ENCODE peak calls at places on chromosomes 1 and 21, in five cellular contexts. One of them, this sample, is unnamed.
A peak's percentile ranks its signal among the peaks of the same experiment; 100 is the strongest.

GRCh38 chr1:115640384-115640783 is 1.4 kb upstream of the VANGL1 start:
- DNase-seq in AG09309: no peak
- DNase-seq in pancreas: no peak
- DNase-seq in IMR-90: no peak
- DNase-seq in foreskin fibroblast: no peak
- DNase-seq in this sample: no peak

GRCh38 chr1:10721381-10722321 is 74.8 kb downstream of the CASZ1 start:
- DNase-seq in IMR-90: no peak
- DNase-seq in AG09309: no peak
- DNase-seq in pancreas: no peak
- DNase-seq in foreskin fibroblast: no peak
- DNase-seq in this sample: no peak

GRCh38 chr21:45316871-45317400 is 29.2 kb upstream of the POFUT2 start:
- DNase-seq in AG09309: no peak
- DNase-seq in pancreas: no peak
- DNase-seq in IMR-90: no peak
- DNase-seq in foreskin fibroblast: no peak
- DNase-seq in this sample: peak; percentile 49

GRCh38 chr1:23019851-23020625 is 770 bp downstream of the KDM1A start:
- DNase-seq in IMR-90: peak; percentile 40
- DNase-seq in foreskin fibroblast: no peak
- DNase-seq in AG09309: no peak
- DNase-seq in pancreas: peak; percentile 32
- DNase-seq in this sample: peak; percentile 31

GRCh38 chr1:201016211-201016651 is 7.3 kb downstream of the KIF21B start:
- DNase-seq in pancreas: no peak
- DNase-seq in IMR-90: peak; percentile 34
- DNase-seq in foreskin fibroblast: no peak
- DNase-seq in AG09309: no peak
- DNase-seq in this sample: peak; percentile 12

GRCh38 chr1:212162635-212163034 is 122.6 kb upstream of the PPP2R5A start:
- DNase-seq in foreskin fibroblast: peak; percentile 42
- DNase-seq in AG09309: peak; percentile 16
- DNase-seq in pancreas: no peak
- DNase-seq in IMR-90: peak; percentile 80
- DNase-seq in this sample: peak; percentile 77

GRCh38 chr1:247228133-247228532 is 27.7 kb upstream of the VN1R5 start:
- DNase-seq in foreskin fibroblast: no peak
- DNase-seq in IMR-90: peak; percentile 45
- DNase-seq in AG09309: peak; percentile 2
- DNase-seq in pancreas: no peak
- DNase-seq in this sample: peak; percentile 9

GRCh38 chr1:201328576-201328975 is 45.3 kb downstream of the PKP1 start:
- DNase-seq in AG09309: no peak
- DNase-seq in IMR-90: no peak
- DNase-seq in pancreas: no peak
- DNase-seq in foreskin fibroblast: no peak
- DNase-seq in this sample: no peak

GRCh38 chr1:78143673-78144072 is 97.9 kb downstream of the GIPC2 start:
- DNase-seq in AG09309: no peak
- DNase-seq in IMR-90: no peak
- DNase-seq in pancreas: no peak
- DNase-seq in foreskin fibroblast: no peak
- DNase-seq in this sample: no peak

GRCh38 chr1:237104096-237104495 is 62.1 kb downstream of the RYR2 start:
- DNase-seq in pancreas: no peak
- DNase-seq in foreskin fibroblast: no peak
- DNase-seq in IMR-90: no peak
- DNase-seq in AG09309: no peak
- DNase-seq in this sample: no peak

GRCh38 chr1:33111965-33112364 is 31.0 kb downstream of the AZIN2 start:
- DNase-seq in pancreas: no peak
- DNase-seq in IMR-90: peak; percentile 44
- DNase-seq in foreskin fibroblast: peak; percentile 37
- DNase-seq in AG09309: no peak
- DNase-seq in this sample: peak; percentile 36

GRCh38 chr1:239276051-239276450 is 110.3 kb upstream of the CHRM3 start:
- DNase-seq in foreskin fibroblast: no peak
- DNase-seq in pancreas: no peak
- DNase-seq in AG09309: no peak
- DNase-seq in IMR-90: no peak
- DNase-seq in this sample: no peak

GRCh38 chr1:246064891-246065290 is 442.2 kb downstream of the SMYD3 start:
- DNase-seq in pancreas: no peak
- DNase-seq in AG09309: no peak
- DNase-seq in foreskin fibroblast: no peak
- DNase-seq in IMR-90: no peak
- DNase-seq in this sample: no peak

GRCh38 chr1:228528612-228529011 is 41.4 kb downstream of the RNF187 start:
- DNase-seq in AG09309: no peak
- DNase-seq in pancreas: no peak
- DNase-seq in foreskin fibroblast: no peak
- DNase-seq in IMR-90: no peak
- DNase-seq in this sample: no peak

GRCh38 chr1:214864896-214865688 is 217.4 kb upstream of the KCNK2 start:
- DNase-seq in pancreas: no peak
- DNase-seq in IMR-90: peak; percentile 87
- DNase-seq in AG09309: no peak
- DNase-seq in foreskin fibroblast: peak; percentile 76
- DNase-seq in this sample: peak; percentile 90

GRCh38 chr1:86913399-86913895 is 479 bp downstream of the SELENOF start:
- DNase-seq in IMR-90: peak; percentile 48
- DNase-seq in pancreas: no peak
- DNase-seq in foreskin fibroblast: peak; percentile 9
- DNase-seq in AG09309: no peak
- DNase-seq in this sample: peak; percentile 51

GRCh38 chr1:228174482-228175315 is 9.1 kb downstream of the IBA57 start:
- DNase-seq in IMR-90: no peak
- DNase-seq in pancreas: no peak
- DNase-seq in foreskin fibroblast: no peak
- DNase-seq in AG09309: no peak
- DNase-seq in this sample: no peak

GRCh38 chr1:178723541-178723940 is 1.5 kb upstream of the RALGPS2 start:
- DNase-seq in foreskin fibroblast: no peak
- DNase-seq in AG09309: no peak
- DNase-seq in IMR-90: no peak
- DNase-seq in pancreas: no peak
- DNase-seq in this sample: no peak

GRCh38 chr1:2345297-2346075 is 45.9 kb downstream of the MORN1 start:
- DNase-seq in IMR-90: no peak
- DNase-seq in pancreas: no peak
- DNase-seq in AG09309: no peak
- DNase-seq in foreskin fibroblast: no peak
- DNase-seq in this sample: peak; percentile 16

GRCh38 chr1:103525114-103525606 is 339 bp upstream of the RNPC3 start:
- DNase-seq in foreskin fibroblast: peak; percentile 51
- DNase-seq in AG09309: no peak
- DNase-seq in IMR-90: peak; percentile 38
- DNase-seq in pancreas: peak; percentile 64
- DNase-seq in this sample: peak; percentile 65

GRCh38 chr1:51644533-51645197 is 27.8 kb downstream of the OSBPL9 start:
- DNase-seq in pancreas: no peak
- DNase-seq in IMR-90: peak; percentile 85
- DNase-seq in foreskin fibroblast: peak; percentile 58
- DNase-seq in AG09309: peak; percentile 60
- DNase-seq in this sample: peak; percentile 85

GRCh38 chr1:241323510-241323909 is 33.5 kb downstream of the RGS7 start:
- DNase-seq in pancreas: no peak
- DNase-seq in IMR-90: peak; percentile 30
- DNase-seq in foreskin fibroblast: peak; percentile 32
- DNase-seq in AG09309: no peak
- DNase-seq in this sample: peak; percentile 22

GRCh38 chr1:46394108-46394871 is at the start of gene FAAH:
- DNase-seq in AG09309: no peak
- DNase-seq in foreskin fibroblast: no peak
- DNase-seq in IMR-90: no peak
- DNase-seq in pancreas: peak; percentile 79
- DNase-seq in this sample: peak; percentile 43

GRCh38 chr1:96923753-96924152 is 202.2 kb downstream of the PTBP2 start:
- DNase-seq in IMR-90: no peak
- DNase-seq in AG09309: no peak
- DNase-seq in pancreas: no peak
- DNase-seq in foreskin fibroblast: no peak
- DNase-seq in this sample: no peak

GRCh38 chr1:33455537-33456301 is 16.7 kb upstream of the ZSCAN20 start:
- DNase-seq in pancreas: peak; percentile 21
- DNase-seq in AG09309: peak; percentile 85
- DNase-seq in foreskin fibroblast: peak; percentile 89
- DNase-seq in IMR-90: peak; percentile 90
- DNase-seq in this sample: peak; percentile 89

GRCh38 chr1:93679546-93679945 is 2.1 kb downstream of the BCAR3 start:
- DNase-seq in foreskin fibroblast: no peak
- DNase-seq in AG09309: no peak
- DNase-seq in pancreas: no peak
- DNase-seq in IMR-90: peak; percentile 52
- DNase-seq in this sample: no peak

GRCh38 chr1:93681095-93681548 is 515 bp downstream of the BCAR3 start:
- DNase-seq in foreskin fibroblast: no peak
- DNase-seq in IMR-90: peak; percentile 19
- DNase-seq in pancreas: no peak
- DNase-seq in AG09309: no peak
- DNase-seq in this sample: no peak

GRCh38 chr1:93678966-93679480 is 2.6 kb downstream of the BCAR3 start:
- DNase-seq in IMR-90: no peak
- DNase-seq in pancreas: no peak
- DNase-seq in AG09309: no peak
- DNase-seq in foreskin fibroblast: no peak
- DNase-seq in this sample: no peak

GRCh38 chr1:93681549-93682412 is at the start of gene BCAR3:
- DNase-seq in foreskin fibroblast: peak; percentile 82
- DNase-seq in AG09309: no peak
- DNase-seq in IMR-90: peak; percentile 73
- DNase-seq in pancreas: peak; percentile 35
- DNase-seq in this sample: peak; percentile 83

DNA sequence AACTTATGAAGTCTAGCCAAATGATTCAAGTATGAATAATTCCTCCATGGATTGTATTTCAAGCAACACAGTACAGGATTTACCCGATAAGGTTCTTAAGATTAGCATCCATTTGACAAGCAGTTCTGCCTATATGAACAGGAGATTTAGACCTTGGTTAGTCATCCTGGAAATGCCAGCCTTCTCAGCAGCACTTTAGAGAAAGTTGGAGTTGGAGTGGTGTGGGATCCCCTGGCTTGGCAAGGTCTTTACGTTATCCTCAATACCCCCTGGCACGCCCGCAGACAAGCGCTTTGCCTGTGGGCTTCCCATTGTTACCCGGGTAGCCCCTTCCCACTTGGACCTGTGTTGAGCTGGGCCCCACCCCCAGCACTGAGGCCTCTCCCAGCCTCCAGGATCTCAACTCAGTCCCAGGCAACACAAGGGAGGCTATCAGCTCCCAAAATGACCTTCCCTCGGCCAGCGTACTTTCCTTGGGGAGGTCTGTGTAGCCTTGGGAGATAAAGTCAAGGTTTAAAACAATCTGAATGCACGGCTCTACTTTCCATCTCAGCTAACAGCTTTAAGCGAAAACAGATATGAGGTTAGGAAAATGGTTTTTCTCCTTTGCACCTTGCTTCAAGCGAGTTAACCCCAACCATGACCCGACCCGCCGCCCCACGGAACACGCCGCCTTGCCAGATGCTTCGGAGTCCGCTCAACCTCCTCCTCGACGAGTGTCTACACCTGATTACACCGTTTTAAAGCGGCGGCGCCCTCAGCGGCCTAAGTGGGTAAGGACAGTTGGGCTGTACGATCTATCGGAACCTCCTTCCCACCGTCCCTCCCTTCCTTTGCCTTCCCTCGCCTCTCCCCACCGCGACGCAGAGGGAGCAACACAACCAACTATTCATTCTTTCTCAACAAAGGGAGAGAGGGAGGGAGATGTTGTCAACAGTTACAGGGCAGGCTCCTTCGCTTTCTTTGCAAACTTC is 1.2 kb downstream of the BCAR3 start:
- DNase-seq in pancreas: peak; percentile 56
- DNase-seq in IMR-90: peak; percentile 91
- DNase-seq in foreskin fibroblast: peak; percentile 88
- DNase-seq in AG09309: peak; percentile 68
- DNase-seq in this sample: peak; percentile 91
- H3K4me3 ChIP-seq in pancreas: peak overlapping the region; percentile 79
- H3K4me3 ChIP-seq in IMR-90: peak overlapping the region; percentile 57
- H3K4me3 ChIP-seq in foreskin fibroblast: peak overlapping the region; percentile 80
- H3K4me3 ChIP-seq in AG09309: peak overlapping the region; percentile 82
- H3K4me3 ChIP-seq in this sample: peak overlapping the region; percentile 65

GRCh38 chr1:72282690-72283203 is 408 bp upstream of the NEGR1 start:
- DNase-seq in foreskin fibroblast: peak; percentile 97
- DNase-seq in pancreas: peak; percentile 71
- DNase-seq in IMR-90: peak; percentile 89
- DNase-seq in AG09309: peak; percentile 71
- DNase-seq in this sample: peak; percentile 97

GRCh38 chr1:72284084-72284397 is 1.7 kb upstream of the NEGR1 start:
- DNase-seq in pancreas: no peak
- DNase-seq in IMR-90: no peak
- DNase-seq in AG09309: peak; percentile 1
- DNase-seq in foreskin fibroblast: no peak
- DNase-seq in this sample: no peak

GRCh38 chr1:72285074-72285425 is 2.7 kb upstream of the NEGR1 start:
- DNase-seq in AG09309: no peak
- DNase-seq in pancreas: no peak
- DNase-seq in foreskin fibroblast: no peak
- DNase-seq in IMR-90: no peak
- DNase-seq in this sample: no peak

GRCh38 chr1:72283204-72284083 is 1.1 kb upstream of the NEGR1 start:
- DNase-seq in AG09309: peak; percentile 63
- DNase-seq in pancreas: peak; percentile 39
- DNase-seq in IMR-90: peak; percentile 67
- DNase-seq in foreskin fibroblast: peak; percentile 84
- DNase-seq in this sample: peak; percentile 88

GRCh38 chr1:72284398-72285073 is 2.2 kb upstream of the NEGR1 start:
- DNase-seq in AG09309: peak; percentile 97
- DNase-seq in IMR-90: peak; percentile 96
- DNase-seq in pancreas: no peak
- DNase-seq in foreskin fibroblast: peak; percentile 87
- DNase-seq in this sample: peak; percentile 98
- TF ChIP-seq CTCF in AG09309: peak; percentile 2
- TF ChIP-seq CTCF in IMR-90: peak; percentile 35
- TF ChIP-seq CTCF in pancreas: no peak
- TF ChIP-seq CTCF in foreskin fibroblast: no peak
- TF ChIP-seq CTCF in this sample: peak; percentile 28

GRCh38 chr1:45116820-45117219 is 89.6 kb downstream of the ZSWIM5 start:
- DNase-seq in IMR-90: no peak
- DNase-seq in pancreas: no peak
- DNase-seq in AG09309: no peak
- DNase-seq in foreskin fibroblast: no peak
- DNase-seq in this sample: no peak

GRCh38 chr1:45111239-45111638 is 95.2 kb downstream of the ZSWIM5 start:
- DNase-seq in foreskin fibroblast: no peak
- DNase-seq in IMR-90: no peak
- DNase-seq in pancreas: no peak
- DNase-seq in AG09309: no peak
- DNase-seq in this sample: no peak

GRCh38 chr1:45117766-45118165 is 88.6 kb downstream of the ZSWIM5 start:
- DNase-seq in AG09309: no peak
- DNase-seq in foreskin fibroblast: no peak
- DNase-seq in IMR-90: no peak
- DNase-seq in pancreas: no peak
- DNase-seq in this sample: no peak

GRCh38 chr1:45116340-45116739 is 90.1 kb downstream of the ZSWIM5 start:
- DNase-seq in foreskin fibroblast: no peak
- DNase-seq in pancreas: no peak
- DNase-seq in AG09309: no peak
- DNase-seq in IMR-90: no peak
- DNase-seq in this sample: no peak
- H3K4me3 ChIP-seq in foreskin fibroblast: no peak overlapping the region
- H3K4me3 ChIP-seq in pancreas: no peak overlapping the region
- H3K4me3 ChIP-seq in AG09309: no peak overlapping the region
- H3K4me3 ChIP-seq in IMR-90: no peak overlapping the region
- H3K4me3 ChIP-seq in this sample: no peak overlapping the region

GRCh38 chr1:39090757-39091156 is 64.6 kb downstream of the NDUFS5 start:
- DNase-seq in AG09309: no peak
- DNase-seq in pancreas: no peak
- DNase-seq in IMR-90: no peak
- DNase-seq in foreskin fibroblast: no peak
- DNase-seq in this sample: no peak
- TF ChIP-seq CTCF in AG09309: no peak
- TF ChIP-seq CTCF in pancreas: no peak
- TF ChIP-seq CTCF in IMR-90: no peak
- TF ChIP-seq CTCF in foreskin fibroblast: no peak
- TF ChIP-seq CTCF in this sample: no peak